ENCODE peak calls at places on chromosomes 11 and 22, in six cellular contexts. E is stromal cell of bone marrow; N is PC-3; Q is GM19239; R is naive thymus-derived CD4-positive, alpha-beta T cell; L is dermis blood vessel endothelial cell. G is an unnamed sample.

GRCh38 chr11:106333678-106334077 is 256.2 kb downstream of the AASDHPPT start:
- DNase-seq in Q (no peak), L (no peak), N (no peak), R (no peak), E (no peak), G (no peak)

GRCh38 chr11:11789735-11790369 is 51.9 kb upstream of the USP47 start:
- DNase-seq in R (peak), L (peak), N (peak), E (peak), Q (no peak), G (peak)

GRCh38 chr11:118012083-118012669 is 26.0 kb downstream of the IL10RA start:
- DNase-seq in E (no peak), N (peak), Q (no peak), R (no peak), L (peak), G (peak)

GRCh38 chr11:133842053-133842452 is 3.3 kb downstream of the SPATA19 start:
- DNase-seq in N (no peak), R (no peak), L (no peak), E (no peak), Q (no peak), G (no peak)

GRCh38 chr11:122137081-122137793 is 21.2 kb upstream of the BLID start:
- DNase-seq in L (peak), R (no peak), N (peak), E (peak), Q (no peak), G (peak)

GRCh38 chr11:824292-824880 is 3.3 kb upstream of the CRACR2B start:
- DNase-seq in N (no peak), R (no peak), Q (no peak), E (no peak), L (no peak), G (no peak)

GRCh38 chr11:76049506-76049905 is 156.8 kb downstream of the WNT11 start:
- DNase-seq in Q (no peak), E (no peak), N (no peak), L (no peak), R (no peak), G (peak)

GRCh38 chr22:49269928-49270327 is 557.7 kb downstream of the BRD1 start:
- DNase-seq in Q (no peak), E (no peak), N (no peak), R (no peak), L (no peak), G (no peak)

GRCh38 chr22:43848366-43849171 is 13.7 kb downstream of the SULT4A1 start:
- DNase-seq in R (no peak), N (peak), E (no peak), L (peak), Q (no peak), G (peak)

GRCh38 chr11:82927264-82927880 is 25.8 kb downstream of the DDIAS start:
- DNase-seq in N (peak), L (peak), R (peak), Q (peak), E (peak), G (peak)

GRCh38 chr22:48500481-48501230 is 1327.0 kb downstream of the BRD1 start:
- DNase-seq in E (no peak), R (no peak), L (no peak), N (no peak), Q (no peak), G (no peak)

GRCh38 chr11:95144313-95145235 is 54.9 kb downstream of the ENDOD1 start:
- DNase-seq in L (peak), Q (no peak), R (no peak), E (no peak), N (no peak), G (no peak)

GRCh38 chr11:44110231-44110679 is 14.8 kb downstream of the EXT2 start:
- DNase-seq in R (peak), N (peak), L (peak), E (peak), Q (peak), G (peak)

GRCh38 chr22:39207141-39208012 is 37.4 kb downstream of the PDGFB start:
- DNase-seq in E (no peak), Q (no peak), N (peak), R (no peak), L (no peak), G (no peak)

GRCh38 chr11:110979696-110980095 is 265.8 kb upstream of the POU2AF2 start:
- DNase-seq in Q (no peak), N (peak), E (no peak), R (no peak), L (no peak), G (no peak)

GRCh38 chr11:108697872-108698473 is 33.1 kb downstream of the DDX10 start:
- DNase-seq in R (peak), N (peak), E (peak), L (peak), Q (peak), G (peak)

GRCh38 chr22:36828815-36829214 is 12.0 kb upstream of the PVALB start:
- DNase-seq in L (no peak), E (no peak), Q (no peak), R (no peak), N (no peak), G (no peak)

GRCh38 chr22:44023404-44024287 is 456 bp upstream of the PARVB start:
- DNase-seq in N (peak), E (no peak), R (no peak), L (peak), Q (no peak), G (peak)

GRCh38 chr22:50467773-50468440 is 6.9 kb downstream of the SBF1 start:
- DNase-seq in Q (no peak), N (no peak), R (no peak), E (no peak), L (no peak), G (no peak)

GRCh38 chr11:125389339-125390166 is 106.5 kb downstream of the FEZ1 start:
- DNase-seq in L (no peak), R (no peak), N (no peak), Q (no peak), E (no peak), G (no peak)

GRCh38 chr22:38126928-38127668 is 16.6 kb upstream of the BAIAP2L2 start:
- DNase-seq in Q (no peak), R (no peak), L (no peak), N (no peak), E (no peak), G (no peak)

GRCh38 chr11:11982975-11983374 is 25.5 kb downstream of the DKK3 start:
- DNase-seq in E (peak), N (peak), Q (no peak), R (no peak), L (no peak), G (peak)

GRCh38 chr11:19352736-19353110 is 112.0 kb upstream of the E2F8 start:
- DNase-seq in E (no peak), N (no peak), R (no peak), Q (no peak), L (no peak), G (no peak)

GRCh38 chr11:46918087-46918751 is at the start of gene LRP4:
- DNase-seq in R (no peak), N (no peak), L (peak), Q (peak), E (no peak), G (peak)

GRCh38 chr11:118749429-118749828 is 41.5 kb downstream of the DDX6 start:
- DNase-seq in E (no peak), L (no peak), Q (no peak), N (no peak), R (no peak), G (no peak)

GRCh38 chr11:23284626-23285025 is 424.4 kb upstream of the CCDC179 start:
- DNase-seq in E (no peak), R (no peak), N (peak), L (no peak), Q (no peak), G (peak)

GRCh38 chr11:20050551-20051333 is 109.5 kb downstream of the DBX1 start:
- DNase-seq in N (no peak), Q (no peak), R (no peak), L (no peak), E (no peak), G (peak)

GRCh38 chr22:33350961-33351360 is 292.8 kb upstream of the SYN3 start:
- DNase-seq in N (no peak), L (no peak), E (no peak), Q (no peak), R (no peak), G (no peak)

GRCh38 chr11:1827095-1827797 is 7.5 kb upstream of the SYT8 start:
- DNase-seq in E (peak), L (peak), R (no peak), Q (no peak), N (peak), G (peak)